ENCODE peak calls at places on chromosomes 12 and 14, in nine cellular contexts. One of them, this sample, is unnamed.

GRCh38 chr12:81231574-81232368 is 153.9 kb downstream of the ACSS3 start:
- DNase-seq in fibroblast of lung: no peak
- DNase-seq in cardiac muscle cell: no peak
- DNase-seq in uterus: no peak
- DNase-seq in hepatocyte: no peak
- DNase-seq in pancreas: no peak
- DNase-seq in Peyer's patch: no peak
- DNase-seq in PC-3: no peak
- DNase-seq in HCT116: no peak
- DNase-seq in this sample: no peak

GRCh38 chr14:74368026-74368425 is 19.8 kb downstream of the VRTN start:
- DNase-seq in hepatocyte: no peak
- DNase-seq in pancreas: no peak
- DNase-seq in fibroblast of lung: no peak
- DNase-seq in uterus: no peak
- DNase-seq in HCT116: no peak
- DNase-seq in cardiac muscle cell: no peak
- DNase-seq in PC-3: no peak
- DNase-seq in Peyer's patch: no peak
- DNase-seq in this sample: no peak

GRCh38 chr12:40202095-40203059 is 22.4 kb upstream of the LRRK2 start:
- DNase-seq in HCT116: no peak
- DNase-seq in PC-3: no peak
- DNase-seq in cardiac muscle cell: no peak
- DNase-seq in hepatocyte: no peak
- DNase-seq in fibroblast of lung: no peak
- DNase-seq in uterus: no peak
- DNase-seq in pancreas: no peak
- DNase-seq in Peyer's patch: no peak
- DNase-seq in this sample: no peak

GRCh38 chr14:58820032-58820431 is 182.3 kb downstream of the DACT1 start:
- DNase-seq in cardiac muscle cell: no peak
- DNase-seq in Peyer's patch: no peak
- DNase-seq in fibroblast of lung: no peak
- DNase-seq in HCT116: no peak
- DNase-seq in PC-3: no peak
- DNase-seq in hepatocyte: no peak
- DNase-seq in uterus: no peak
- DNase-seq in pancreas: no peak
- DNase-seq in this sample: no peak

GRCh38 chr14:55752580-55753365 is 172.8 kb downstream of the KTN1 start:
- DNase-seq in PC-3: peak; percentile 100
- DNase-seq in uterus: no peak
- DNase-seq in hepatocyte: peak; percentile 30
- DNase-seq in Peyer's patch: no peak
- DNase-seq in pancreas: no peak
- DNase-seq in HCT116: no peak
- DNase-seq in fibroblast of lung: peak; percentile 76
- DNase-seq in cardiac muscle cell: peak; percentile 78
- DNase-seq in this sample: no peak

GRCh38 chr14:36771256-36771655 is 109.6 kb downstream of the PAX9 start:
- DNase-seq in Peyer's patch: no peak
- DNase-seq in cardiac muscle cell: no peak
- DNase-seq in fibroblast of lung: no peak
- DNase-seq in uterus: no peak
- DNase-seq in PC-3: peak; percentile 34
- DNase-seq in pancreas: no peak
- DNase-seq in HCT116: no peak
- DNase-seq in hepatocyte: peak; percentile 23
- DNase-seq in this sample: no peak

GRCh38 chr14:72649603-72650227 is 244.2 kb downstream of the DPF3 start:
- DNase-seq in hepatocyte: no peak
- DNase-seq in Peyer's patch: no peak
- DNase-seq in fibroblast of lung: no peak
- DNase-seq in cardiac muscle cell: no peak
- DNase-seq in uterus: no peak
- DNase-seq in HCT116: no peak
- DNase-seq in PC-3: peak; percentile 86
- DNase-seq in pancreas: no peak
- DNase-seq in this sample: no peak

GRCh38 chr14:104299993-104300761 is 161.8 kb downstream of the KIF26A start:
- DNase-seq in pancreas: no peak
- DNase-seq in uterus: no peak
- DNase-seq in HCT116: no peak
- DNase-seq in fibroblast of lung: no peak
- DNase-seq in hepatocyte: no peak
- DNase-seq in cardiac muscle cell: no peak
- DNase-seq in Peyer's patch: no peak
- DNase-seq in PC-3: no peak
- DNase-seq in this sample: peak; percentile 64

GRCh38 chr14:29927596-29928341 is at the start of gene PRKD1:
- DNase-seq in cardiac muscle cell: peak; percentile 84
- DNase-seq in fibroblast of lung: peak; percentile 76
- DNase-seq in Peyer's patch: peak; percentile 52
- DNase-seq in PC-3: peak; percentile 42
- DNase-seq in HCT116: no peak
- DNase-seq in pancreas: peak; percentile 87
- DNase-seq in hepatocyte: peak; percentile 85
- DNase-seq in uterus: peak; percentile 62
- DNase-seq in this sample: peak; percentile 72

GRCh38 chr12:110330544-110330943 is 49.5 kb downstream of the ATP2A2 start:
- DNase-seq in pancreas: no peak
- DNase-seq in cardiac muscle cell: peak; percentile 73
- DNase-seq in Peyer's patch: no peak
- DNase-seq in uterus: no peak
- DNase-seq in hepatocyte: no peak
- DNase-seq in HCT116: no peak
- DNase-seq in fibroblast of lung: peak; percentile 58
- DNase-seq in PC-3: no peak
- DNase-seq in this sample: no peak

GRCh38 chr12:130526813-130527212 is 189.1 kb downstream of the PIWIL1 start:
- DNase-seq in Peyer's patch: no peak
- DNase-seq in hepatocyte: peak; percentile 64
- DNase-seq in PC-3: peak; percentile 1
- DNase-seq in fibroblast of lung: no peak
- DNase-seq in HCT116: no peak
- DNase-seq in uterus: no peak
- DNase-seq in cardiac muscle cell: no peak
- DNase-seq in pancreas: no peak
- DNase-seq in this sample: no peak

GRCh38 chr12:109617496-109617895 is 43.9 kb downstream of the MVK start:
- DNase-seq in HCT116: no peak
- DNase-seq in fibroblast of lung: no peak
- DNase-seq in uterus: no peak
- DNase-seq in cardiac muscle cell: no peak
- DNase-seq in Peyer's patch: no peak
- DNase-seq in pancreas: no peak
- DNase-seq in hepatocyte: no peak
- DNase-seq in PC-3: no peak
- DNase-seq in this sample: no peak

GRCh38 chr14:56129092-56129491 is 10.9 kb downstream of the PELI2 start:
- DNase-seq in cardiac muscle cell: no peak
- DNase-seq in uterus: no peak
- DNase-seq in fibroblast of lung: no peak
- DNase-seq in PC-3: no peak
- DNase-seq in Peyer's patch: no peak
- DNase-seq in pancreas: no peak
- DNase-seq in HCT116: no peak
- DNase-seq in hepatocyte: no peak
- DNase-seq in this sample: no peak

GRCh38 chr14:36901846-36902245 is 240.2 kb downstream of the PAX9 start:
- DNase-seq in pancreas: no peak
- DNase-seq in HCT116: no peak
- DNase-seq in cardiac muscle cell: no peak
- DNase-seq in uterus: no peak
- DNase-seq in PC-3: peak; percentile 87
- DNase-seq in hepatocyte: no peak
- DNase-seq in fibroblast of lung: peak; percentile 27
- DNase-seq in Peyer's patch: no peak
- DNase-seq in this sample: no peak

GRCh38 chr12:52975820-52976573 is 27.1 kb downstream of the KRT18 start:
- DNase-seq in uterus: no peak
- DNase-seq in PC-3: peak; percentile 67
- DNase-seq in Peyer's patch: peak; percentile 82
- DNase-seq in cardiac muscle cell: peak; percentile 49
- DNase-seq in hepatocyte: peak; percentile 83
- DNase-seq in fibroblast of lung: no peak
- DNase-seq in pancreas: peak; percentile 57
- DNase-seq in HCT116: peak; percentile 73
- DNase-seq in this sample: no peak

GRCh38 chr14:61570188-61570960 is 124.9 kb upstream of the HIF1A start:
- DNase-seq in cardiac muscle cell: peak; percentile 56
- DNase-seq in fibroblast of lung: peak; percentile 91
- DNase-seq in Peyer's patch: no peak
- DNase-seq in HCT116: no peak
- DNase-seq in hepatocyte: no peak
- DNase-seq in PC-3: peak; percentile 70
- DNase-seq in uterus: no peak
- DNase-seq in pancreas: no peak
- DNase-seq in this sample: no peak

GRCh38 chr14:61569783-61570182 is 125.5 kb upstream of the HIF1A start:
- DNase-seq in cardiac muscle cell: peak; percentile 97
- DNase-seq in uterus: no peak
- DNase-seq in hepatocyte: no peak
- DNase-seq in PC-3: peak; percentile 95
- DNase-seq in Peyer's patch: no peak
- DNase-seq in pancreas: no peak
- DNase-seq in HCT116: no peak
- DNase-seq in fibroblast of lung: peak; percentile 99
- DNase-seq in this sample: peak; percentile 70

GRCh38 chr14:61571931-61572330 is 123.4 kb upstream of the HIF1A start:
- DNase-seq in hepatocyte: no peak
- DNase-seq in PC-3: no peak
- DNase-seq in uterus: no peak
- DNase-seq in cardiac muscle cell: peak; percentile 50
- DNase-seq in HCT116: no peak
- DNase-seq in Peyer's patch: no peak
- DNase-seq in pancreas: no peak
- DNase-seq in fibroblast of lung: no peak
- DNase-seq in this sample: no peak

GRCh38 chr14:61569308-61569707 is 126.0 kb upstream of the HIF1A start:
- DNase-seq in hepatocyte: no peak
- DNase-seq in Peyer's patch: no peak
- DNase-seq in fibroblast of lung: no peak
- DNase-seq in pancreas: no peak
- DNase-seq in cardiac muscle cell: no peak
- DNase-seq in PC-3: no peak
- DNase-seq in uterus: no peak
- DNase-seq in HCT116: no peak
- DNase-seq in this sample: no peak

GRCh38 chr14:61570961-61571299 is 124.4 kb upstream of the HIF1A start:
- DNase-seq in hepatocyte: no peak
- DNase-seq in HCT116: no peak
- DNase-seq in cardiac muscle cell: no peak
- DNase-seq in Peyer's patch: no peak
- DNase-seq in fibroblast of lung: no peak
- DNase-seq in uterus: no peak
- DNase-seq in PC-3: no peak
- DNase-seq in pancreas: no peak
- DNase-seq in this sample: no peak
- H3K4me1 ChIP-seq in hepatocyte: peaks cover 41% of the 10 kb centered on the region
- H3K4me1 ChIP-seq in HCT116: peaks cover 53% of the 10 kb centered on the region
- H3K4me1 ChIP-seq in cardiac muscle cell: peaks cover 33% of the 10 kb centered on the region
- H3K4me1 ChIP-seq in Peyer's patch: no peaks in the 10 kb centered on the region
- H3K4me1 ChIP-seq in fibroblast of lung: peaks cover 33% of the 10 kb centered on the region
- H3K4me1 ChIP-seq in uterus: no peaks in the 10 kb centered on the region
- H3K4me1 ChIP-seq in PC-3: peaks cover 87% of the 10 kb centered on the region
- H3K4me1 ChIP-seq in pancreas: peaks cover 6% of the 10 kb centered on the region
- H3K4me1 ChIP-seq in this sample: peaks cover 37% of the 10 kb centered on the region

GRCh38 chr12:34346372-34347034 is 324.2 kb downstream of the ALG10 start:
- DNase-seq in hepatocyte: no peak
- DNase-seq in uterus: no peak
- DNase-seq in cardiac muscle cell: no peak
- DNase-seq in fibroblast of lung: no peak
- DNase-seq in Peyer's patch: no peak
- DNase-seq in pancreas: no peak
- DNase-seq in PC-3: peak; percentile 2
- DNase-seq in HCT116: no peak
- DNase-seq in this sample: no peak

GRCh38 chr12:34345801-34346200 is 323.5 kb downstream of the ALG10 start:
- DNase-seq in HCT116: no peak
- DNase-seq in Peyer's patch: no peak
- DNase-seq in pancreas: no peak
- DNase-seq in uterus: no peak
- DNase-seq in cardiac muscle cell: no peak
- DNase-seq in fibroblast of lung: no peak
- DNase-seq in PC-3: peak; percentile 10
- DNase-seq in hepatocyte: no peak
- DNase-seq in this sample: no peak

GRCh38 chr12:34348836-34349672 is 326.8 kb downstream of the ALG10 start:
- DNase-seq in Peyer's patch: no peak
- DNase-seq in hepatocyte: no peak
- DNase-seq in HCT116: no peak
- DNase-seq in fibroblast of lung: no peak
- DNase-seq in uterus: no peak
- DNase-seq in cardiac muscle cell: no peak
- DNase-seq in pancreas: no peak
- DNase-seq in PC-3: peak; percentile 11
- DNase-seq in this sample: no peak

GRCh38 chr12:34348064-34348463 is 325.8 kb downstream of the ALG10 start:
- DNase-seq in fibroblast of lung: no peak
- DNase-seq in Peyer's patch: no peak
- DNase-seq in cardiac muscle cell: no peak
- DNase-seq in PC-3: no peak
- DNase-seq in hepatocyte: no peak
- DNase-seq in uterus: no peak
- DNase-seq in pancreas: no peak
- DNase-seq in HCT116: no peak
- DNase-seq in this sample: no peak

GRCh38 chr12:34347367-34347766 is 325.1 kb downstream of the ALG10 start:
- DNase-seq in PC-3: peak; percentile 59
- DNase-seq in uterus: no peak
- DNase-seq in HCT116: no peak
- DNase-seq in cardiac muscle cell: no peak
- DNase-seq in fibroblast of lung: no peak
- DNase-seq in hepatocyte: no peak
- DNase-seq in Peyer's patch: no peak
- DNase-seq in pancreas: no peak
- DNase-seq in this sample: no peak
- H3K9me3 ChIP-seq in PC-3: no peaks in the 10 kb centered on the region
- H3K9me3 ChIP-seq in uterus: no peaks in the 10 kb centered on the region
- H3K9me3 ChIP-seq in HCT116: no peaks in the 10 kb centered on the region
- H3K9me3 ChIP-seq in cardiac muscle cell: no peaks in the 10 kb centered on the region
- H3K9me3 ChIP-seq in fibroblast of lung: no peaks in the 10 kb centered on the region
- H3K9me3 ChIP-seq in hepatocyte: no peaks in the 10 kb centered on the region
- H3K9me3 ChIP-seq in Peyer's patch: no peaks in the 10 kb centered on the region
- H3K9me3 ChIP-seq in pancreas: no peaks in the 10 kb centered on the region
- H3K9me3 ChIP-seq in this sample: peaks cover 4% of the 10 kb centered on the region

GRCh38 chr14:99327050-99327449 is 55.1 kb upstream of the BCL11B start:
- DNase-seq in PC-3: no peak
- DNase-seq in Peyer's patch: no peak
- DNase-seq in fibroblast of lung: no peak
- DNase-seq in cardiac muscle cell: no peak
- DNase-seq in uterus: no peak
- DNase-seq in hepatocyte: no peak
- DNase-seq in pancreas: no peak
- DNase-seq in HCT116: no peak
- DNase-seq in this sample: no peak
- TF ChIP-seq CTCF in PC-3: peak; percentile 34
- TF ChIP-seq CTCF in Peyer's patch: no peak
- TF ChIP-seq CTCF in fibroblast of lung: no peak
- TF ChIP-seq CTCF in cardiac muscle cell: peak; percentile 2
- TF ChIP-seq CTCF in uterus: no peak
- TF ChIP-seq CTCF in hepatocyte: no peak
- TF ChIP-seq CTCF in pancreas: no peak
- TF ChIP-seq CTCF in HCT116: peak; percentile 26
- TF ChIP-seq CTCF in this sample: no peak

GRCh38 chr14:99876406-99876805 is 83.2 kb downstream of the EML1 start:
- DNase-seq in cardiac muscle cell: no peak
- DNase-seq in hepatocyte: no peak
- DNase-seq in pancreas: no peak
- DNase-seq in PC-3: no peak
- DNase-seq in HCT116: no peak
- DNase-seq in uterus: no peak
- DNase-seq in fibroblast of lung: no peak
- DNase-seq in Peyer's patch: no peak
- DNase-seq in this sample: no peak
- H3K4me1 ChIP-seq in cardiac muscle cell: peaks cover 13% of the 10 kb centered on the region
- H3K4me1 ChIP-seq in hepatocyte: peaks cover 32% of the 10 kb centered on the region
- H3K4me1 ChIP-seq in pancreas: peaks cover 4% of the 10 kb centered on the region
- H3K4me1 ChIP-seq in PC-3: peaks cover 20% of the 10 kb centered on the region
- H3K4me1 ChIP-seq in HCT116: no peaks in the 10 kb centered on the region
- H3K4me1 ChIP-seq in uterus: peaks cover 9% of the 10 kb centered on the region
- H3K4me1 ChIP-seq in fibroblast of lung: peaks cover 5% of the 10 kb centered on the region
- H3K4me1 ChIP-seq in Peyer's patch: no peaks in the 10 kb centered on the region
- H3K4me1 ChIP-seq in this sample: no peaks in the 10 kb centered on the region

This sample was measured in heart left ventricle.